ENCODE peak calls at places on chromosome 19, in eight cellular contexts. Y, K, R, D, X, I, L and J are unnamed samples.
A peak's percentile ranks its signal among the peaks of the same experiment; 100 is the strongest.

GRCh38 chr19:38786572-38787265 is 2.3 kb upstream of the LGALS7B start:
- DNase-seq in I (no peak), R (no peak), X (no peak), K (no peak), D (no peak), L (no peak), Y (no peak), J (no peak)

GRCh38 chr19:32779082-32779481 is 59.5 kb downstream of the TDRD12 start:
- DNase-seq in X (no peak), L (no peak), D (no peak), I (no peak), K (no peak), Y (no peak), R (no peak), J (no peak)

GRCh38 chr19:2827840-2828489 is 8.3 kb downstream of the ZNF554 start:
- DNase-seq in R (no peak), D (no peak), K (no peak), I (no peak), L (no peak), X (no peak), Y (no peak), J (no peak)

GRCh38 chr19:38707512-38708114 is 36.7 kb downstream of the CAPN12 start:
- DNase-seq in Y (no peak), L (peak; percentile 94), R (peak; percentile 90), K (peak; percentile 77), I (peak; percentile 81), D (no peak), X (peak; percentile 84), J (peak; percentile 83)

GRCh38 chr19:6811906-6812305 is 39.4 kb downstream of the VAV1 start:
- DNase-seq in X (no peak), K (no peak), L (no peak), I (no peak), Y (no peak), D (no peak), R (no peak), J (no peak)

GRCh38 chr19:6700586-6701316 is 19.7 kb downstream of the C3 start:
- DNase-seq in L (no peak), R (no peak), X (no peak), D (no peak), Y (no peak), I (no peak), K (no peak), J (no peak)

GRCh38 chr19:9847087-9847671 is 12.1 kb downstream of the PIN1 start:
- DNase-seq in K (peak; percentile 45), L (peak; percentile 34), X (peak; percentile 88), R (peak; percentile 50), D (peak; percentile 28), Y (no peak), I (peak; percentile 69), J (peak; percentile 93)

GRCh38 chr19:4448147-4448985 is 9.2 kb downstream of the UBXN6 start:
- DNase-seq in D (no peak), L (no peak), R (no peak), Y (no peak), K (peak; percentile 84), I (no peak), X (no peak), J (peak; percentile 93)

GRCh38 chr19:17686592-17687042 is 1.5 kb downstream of the UNC13A start:
- DNase-seq in L (no peak), K (peak; percentile 19), I (no peak), R (peak; percentile 35), D (no peak), X (no peak), Y (no peak), J (peak; percentile 45)

GRCh38 chr19:7900931-7901330 is 2.7 kb upstream of the MAP2K7 start:
- DNase-seq in X (no peak), Y (no peak), K (no peak), I (no peak), L (no peak), R (no peak), D (no peak), J (no peak)

GRCh38 chr19:21487969-21488368 is 17.4 kb upstream of the ZNF429 start:
- DNase-seq in D (no peak), K (no peak), Y (no peak), L (no peak), I (no peak), X (no peak), R (no peak), J (peak; percentile 24)

GRCh38 chr19:21483589-21484170 is 21.7 kb upstream of the ZNF429 start:
- DNase-seq in K (peak; percentile 72), Y (peak; percentile 28), L (peak; percentile 60), R (peak; percentile 51), X (peak; percentile 76), I (peak; percentile 51), D (peak; percentile 51), J (peak; percentile 57)

GRCh38 chr19:21484631-21485030 is 20.8 kb upstream of the ZNF429 start:
- DNase-seq in L (no peak), X (no peak), D (no peak), I (no peak), R (no peak), K (no peak), Y (no peak), J (no peak)

GRCh38 chr19:21482863-21483276 is 22.5 kb upstream of the ZNF429 start:
- DNase-seq in Y (peak; percentile 23), R (peak; percentile 62), I (peak; percentile 64), X (peak; percentile 72), L (peak; percentile 63), K (peak; percentile 73), D (peak; percentile 48), J (peak; percentile 79)
- TF ChIP-seq CTCF in Y (peak; percentile 38), R (peak; percentile 90), I (peak; percentile 82), X (peak; percentile 51), L (peak; percentile 80), K (peak; percentile 79), D (peak; percentile 72), J (peak; percentile 75)

DNA sequence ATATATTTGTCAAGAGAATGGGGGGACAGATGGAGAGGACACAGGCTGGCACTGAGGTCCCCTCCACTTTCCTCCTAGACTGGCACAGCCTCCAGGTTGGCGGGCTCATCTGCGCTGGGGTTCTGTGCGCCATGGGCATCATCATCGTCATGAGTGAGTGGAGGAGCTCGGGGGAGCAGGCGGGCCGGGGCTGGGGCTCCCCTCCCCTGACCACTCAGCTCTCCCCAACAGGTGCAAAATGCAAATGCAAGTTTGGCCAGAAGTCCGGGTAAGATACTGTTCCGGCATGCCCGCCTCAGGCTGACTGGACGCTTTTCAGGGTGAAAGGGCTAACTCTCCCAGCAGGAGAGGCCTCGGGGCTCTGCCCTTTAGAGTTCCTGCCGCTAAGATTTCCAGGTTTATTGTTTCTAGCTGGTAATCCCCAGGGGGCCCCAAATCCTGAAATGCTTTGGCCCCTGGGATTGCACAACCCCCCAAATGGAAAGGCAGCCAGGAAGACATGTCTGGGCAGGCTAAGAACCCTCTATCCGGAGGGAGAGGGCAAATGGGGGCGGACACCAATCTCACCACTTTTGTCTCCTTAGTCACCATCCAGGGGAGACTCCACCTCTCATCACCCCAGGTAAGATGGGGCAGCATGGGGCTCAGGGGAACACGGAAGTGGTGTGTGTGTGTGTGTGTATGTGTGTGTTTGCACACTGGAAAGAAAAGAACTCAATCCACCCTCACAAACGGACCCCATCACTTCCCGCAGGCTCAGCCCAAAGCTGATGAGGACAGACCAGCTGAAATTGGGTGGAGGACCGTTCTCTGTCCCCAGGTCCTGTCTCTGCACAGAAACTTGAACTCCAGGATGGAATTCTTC is 7.3 kb downstream of the FXYD3 start:
- DNase-seq in L (no peak), X (no peak), D (no peak), R (no peak), Y (no peak), K (no peak), I (no peak), J (no peak)
- H3K4me3 ChIP-seq in L (no peak overlapping the region), X (no peak overlapping the region), D (no peak overlapping the region), R (peak overlapping the region; percentile 68), Y (no peak overlapping the region), K (no peak overlapping the region), I (no peak overlapping the region), J (no peak overlapping the region)

DNA sequence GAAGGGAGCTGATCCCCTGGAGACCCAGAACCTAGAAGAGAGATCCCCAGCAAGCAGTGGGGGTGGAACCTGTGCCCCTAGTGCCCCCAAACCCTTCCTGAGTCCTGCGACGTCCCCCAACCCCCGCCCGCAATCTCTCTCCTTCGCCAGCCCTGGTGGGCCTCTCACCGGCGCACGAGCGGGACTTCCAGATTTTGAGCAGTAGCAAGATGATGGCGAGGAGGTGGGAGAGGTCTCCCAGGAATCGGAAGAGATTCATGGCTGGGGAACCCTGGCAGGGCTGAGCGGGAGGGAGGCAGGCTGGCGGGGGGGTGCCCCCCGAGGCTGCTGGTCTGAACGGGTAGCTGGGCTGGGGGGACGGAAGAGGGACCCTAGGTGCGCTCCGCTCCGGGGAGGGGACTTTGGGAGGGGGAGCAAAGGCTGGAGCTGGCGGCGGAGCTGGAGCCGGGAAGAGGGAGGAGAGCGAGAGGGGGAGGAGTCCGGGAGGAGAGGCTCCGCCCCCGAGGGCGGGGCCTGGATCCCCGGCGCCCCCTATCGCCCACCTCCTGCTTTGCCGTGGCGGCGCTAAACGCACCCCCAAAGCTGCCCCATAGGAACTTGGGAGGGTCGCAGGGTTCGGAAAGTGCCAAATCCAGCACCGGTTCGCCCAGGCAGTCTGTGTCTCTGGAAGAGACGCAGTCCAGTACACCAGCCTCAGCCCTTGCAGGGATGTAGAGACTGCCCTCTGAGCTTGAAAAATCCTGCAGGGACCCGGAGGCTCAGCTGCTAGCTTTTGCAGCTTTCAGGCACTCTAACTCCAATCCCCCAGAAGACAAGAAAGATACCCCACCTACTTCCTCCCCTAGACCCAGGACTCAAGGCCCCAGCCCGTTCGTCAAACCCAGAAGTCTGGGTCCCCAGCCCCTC is at the start of gene KDELR1:
- DNase-seq in D (peak; percentile 82), X (peak; percentile 89), L (peak; percentile 81), Y (peak; percentile 68), R (peak; percentile 78), K (peak; percentile 80), I (peak; percentile 75), J (peak; percentile 66)
- TF ChIP-seq POLR2A in D (peak; percentile 65), X (peak; percentile 70), L (no peak), Y (peak; percentile 67), R (peak; percentile 61), K (no peak), I (peak; percentile 51), J (peak; percentile 37)

GRCh38 chr19:28042516-28042915 is 1170.4 kb downstream of the UQCRFS1 start:
- DNase-seq in I (no peak), K (no peak), X (no peak), R (no peak), L (no peak), D (no peak), Y (no peak), J (no peak)

GRCh38 chr19:28039677-28040381 is 1173.1 kb downstream of the UQCRFS1 start:
- DNase-seq in Y (no peak), D (no peak), X (no peak), K (peak; percentile 46), R (no peak), I (no peak), L (no peak), J (peak; percentile 81)

GRCh38 chr19:28046932-28047331 is 1166.0 kb downstream of the UQCRFS1 start:
- DNase-seq in L (no peak), R (no peak), Y (no peak), K (no peak), D (no peak), X (no peak), I (no peak), J (no peak)

GRCh38 chr19:28045621-28046020 is 1167.3 kb downstream of the UQCRFS1 start:
- DNase-seq in R (no peak), D (no peak), K (no peak), L (no peak), I (no peak), Y (no peak), X (no peak), J (no peak)

DNA sequence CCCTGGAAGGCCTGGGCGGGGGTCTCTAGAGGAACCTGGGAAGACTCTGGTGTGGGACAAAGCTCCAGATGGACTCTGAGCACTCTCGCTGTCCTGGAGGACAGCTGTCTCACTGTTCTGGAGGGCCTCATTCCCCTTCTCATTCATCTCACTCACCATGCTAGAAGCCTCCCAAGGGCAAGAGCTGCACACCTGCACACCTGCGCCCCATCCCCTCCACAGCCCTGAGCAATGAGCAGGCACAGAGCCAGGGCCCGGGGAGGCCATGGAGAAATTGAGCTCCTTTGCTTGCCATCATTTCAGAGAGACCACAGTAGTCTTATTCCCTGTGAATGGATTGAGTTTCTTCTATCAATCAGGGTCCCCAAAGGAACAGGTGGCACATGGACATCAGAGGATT is 1168.5 kb downstream of the UQCRFS1 start:
- DNase-seq in Y (no peak), X (no peak), R (no peak), K (no peak), L (no peak), D (no peak), I (no peak), J (no peak)
- TF ChIP-seq CTCF in Y (no peak), X (no peak), R (no peak), K (no peak), L (no peak), D (no peak), I (no peak), J (no peak)